ENCODE peak calls at places on chromosomes 12 and 14, in four cellular contexts. A, B, K and Z are unnamed samples.

GRCh38 chr14:101561145-101561896 is at the start of gene DIO3:
- DNase-seq in A (no peak), B (no peak), K (no peak), Z (no peak)

GRCh38 chr12:10069099-10069498 is 29.7 kb downstream of the CLEC1A start:
- DNase-seq in A (no peak), B (no peak), K (no peak), Z (no peak)

GRCh38 chr12:254912-255311 is 7.7 kb downstream of the SLC6A13 start:
- DNase-seq in A (peak), B (no peak), K (no peak), Z (no peak)

GRCh38 chr12:92466391-92467305 is 236.1 kb upstream of the PLEKHG7 start:
- DNase-seq in A (no peak), B (no peak), K (no peak), Z (no peak)

GRCh38 chr12:62647586-62647985 is 181.0 kb downstream of the MON2 start:
- DNase-seq in A (no peak), B (no peak), K (no peak), Z (peak)

GRCh38 chr12:131137836-131138637 is 184.3 kb downstream of the ADGRD1 start:
- DNase-seq in A (no peak), B (no peak), K (peak), Z (peak)

GRCh38 chr12:115947696-115948062 is 329.8 kb downstream of the MED13L start:
- DNase-seq in A (peak), B (no peak), K (no peak), Z (no peak)

GRCh38 chr12:53595212-53595611 is 31.0 kb downstream of the ATF7 start:
- DNase-seq in A (no peak), B (no peak), K (no peak), Z (no peak)

GRCh38 chr12:113601656-113602263 is 130.1 kb upstream of the LHX5 start:
- DNase-seq in A (no peak), B (no peak), K (no peak), Z (no peak)

GRCh38 chr12:46825526-46826414 is at the start of gene SLC38A4:
- DNase-seq in A (no peak), B (peak), K (no peak), Z (no peak)

GRCh38 chr12:108890208-108890607 is 10.3 kb downstream of the DAO start:
- DNase-seq in A (no peak), B (no peak), K (no peak), Z (no peak)

GRCh38 chr12:66092559-66093269 is 37.8 kb downstream of the LLPH start:
- DNase-seq in A (no peak), B (no peak), K (no peak), Z (no peak)

GRCh38 chr12:41286426-41286825 is 98.3 kb downstream of the PDZRN4 start:
- DNase-seq in A (no peak), B (peak), K (no peak), Z (no peak)

GRCh38 chr14:106877527-106877926 is 1351.1 kb downstream of the TMEM121 start:
- DNase-seq in A (no peak), B (no peak), K (no peak), Z (no peak)

GRCh38 chr12:21528953-21529352 is 2.9 kb downstream of the SPX start:
- DNase-seq in A (no peak), B (no peak), K (no peak), Z (no peak)
- TF ChIP-seq EP300 in A (no peak), B (no peak), K (no peak), Z (no peak)

DNA sequence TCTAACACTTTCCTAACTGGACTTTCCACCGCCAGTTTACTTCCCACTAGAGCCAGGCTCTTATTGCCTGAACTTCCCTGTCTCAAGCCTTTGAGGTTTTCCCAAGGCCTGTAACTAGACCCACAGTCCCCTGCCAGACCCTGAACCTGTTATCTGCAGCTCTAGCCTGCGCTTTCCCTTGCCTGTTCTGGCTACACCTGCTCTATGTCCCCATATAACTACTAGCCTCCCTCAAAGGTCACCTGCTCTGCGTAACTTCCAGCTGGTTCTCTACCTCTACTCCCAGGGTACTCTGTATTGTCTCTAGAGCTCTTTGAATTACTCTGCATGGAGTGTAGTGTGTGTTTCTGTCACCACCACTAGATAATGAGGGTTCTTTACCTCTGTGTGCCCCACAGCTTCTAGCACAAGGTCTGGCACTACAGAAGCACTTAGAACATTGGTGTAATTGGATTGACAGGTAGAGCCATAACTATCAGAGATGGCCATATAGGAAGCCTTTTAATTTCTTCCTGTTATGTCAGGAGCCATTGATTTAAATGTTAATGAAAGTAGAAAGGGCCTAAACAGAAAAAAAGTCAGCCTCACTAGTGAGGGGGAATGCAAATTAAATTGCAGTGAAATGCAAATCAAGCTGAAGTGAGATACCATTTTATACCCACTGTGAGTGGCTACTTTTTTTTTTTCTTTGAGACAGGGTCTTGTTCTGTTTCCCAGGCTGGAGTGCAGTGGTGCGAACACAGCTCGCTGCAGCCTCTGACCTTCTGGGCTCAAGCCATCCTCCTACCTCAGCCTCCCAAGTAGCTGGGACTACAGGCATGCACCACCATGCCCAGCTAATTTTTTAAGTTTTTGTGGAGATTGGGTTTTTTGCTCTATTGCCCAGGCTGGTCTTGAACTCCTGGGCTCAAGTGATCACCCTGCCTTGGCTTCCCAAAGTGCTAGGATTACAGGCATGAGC is 47.8 kb downstream of the EID3 start:
- DNase-seq in A (no peak), B (no peak), K (no peak), Z (no peak)
- H3K27ac ChIP-seq in A (no peak), B (no peak), K (peak), Z (no peak)

DNA sequence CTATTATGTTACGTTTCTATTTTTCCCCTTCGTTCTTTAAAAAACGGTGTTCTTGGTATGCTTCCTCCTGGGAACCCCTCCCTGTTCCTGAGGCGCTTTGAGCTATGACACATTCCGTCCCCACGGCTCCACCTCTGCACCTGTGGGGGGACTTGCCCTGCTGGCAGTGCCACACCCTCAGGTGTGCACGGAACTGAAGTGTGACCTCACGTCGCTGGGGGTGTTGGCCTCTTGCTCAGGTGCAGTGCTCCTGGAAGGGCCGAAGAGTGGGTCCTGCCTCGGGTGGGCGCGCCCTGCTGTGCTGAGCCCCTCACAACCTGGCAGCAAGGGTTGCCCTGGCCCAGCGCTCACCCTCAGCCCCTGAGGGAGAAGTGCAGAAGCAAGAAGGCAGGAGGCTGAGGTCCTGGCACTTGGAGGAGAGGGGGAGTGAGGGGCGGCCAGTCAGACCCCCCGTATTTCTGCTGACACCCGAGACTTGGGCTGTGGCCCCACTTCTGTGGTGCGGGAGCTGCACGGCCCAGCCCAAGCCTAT is 4.9 kb downstream of the AMN start:
- DNase-seq in A (no peak), B (no peak), K (no peak), Z (no peak)
- TF ChIP-seq EP300 in A (no peak), B (no peak), K (no peak), Z (no peak)

GRCh38 chr14:61655777-61656176 is 39.5 kb upstream of the HIF1A start:
- DNase-seq in A (peak), B (no peak), K (no peak), Z (no peak)
- H3K27ac ChIP-seq in A (no peak), B (no peak), K (no peak), Z (no peak)

GRCh38 chr12:48119078-48119833 is at the start of gene PFKM:
- DNase-seq in A (no peak), B (no peak), K (peak), Z (peak)

GRCh38 chr12:48119834-48120195 is 651 bp downstream of the PFKM start:
- DNase-seq in A (no peak), B (no peak), K (no peak), Z (no peak)

GRCh38 chr12:48110691-48111315 is 4.9 kb upstream of the SENP1 start:
- DNase-seq in A (no peak), B (no peak), K (no peak), Z (no peak)

GRCh38 chr12:48118491-48118890 is 673 bp upstream of the PFKM start:
- DNase-seq in A (no peak), B (no peak), K (no peak), Z (no peak)

GRCh38 chr12:48115957-48116356 is 3.2 kb upstream of the PFKM start:
- DNase-seq in A (peak), B (no peak), K (no peak), Z (no peak)
- TF ChIP-seq EP300 in A (no peak), B (no peak), K (no peak), Z (no peak)